ENCODE peak calls at places on chromosomes 4 and X, in seven cellular contexts. V is body of pancreas, D is NB4, O is uterus, A is GM12891, S is IMR-90, R is heart left ventricle. X is an unnamed sample.

GRCh38 chr4:65893957-65894755 is 223.9 kb upstream of the EPHA5 start:
- DNase-seq in D (no peak), O (no peak), A (no peak), R (no peak), S (no peak), V (no peak), X (no peak)

GRCh38 chr4:126123933-126124332 is 809.2 kb downstream of the FAT4 start:
- DNase-seq in O (no peak), D (no peak), V (no peak), S (peak), R (no peak), A (no peak), X (no peak)

GRCh38 chr4:128582319-128582948 is 227.1 kb upstream of the JADE1 start:
- DNase-seq in O (no peak), S (peak), R (no peak), V (no peak), D (no peak), A (no peak), X (peak)

GRCh38 chr4:75898533-75898932 is 3.7 kb downstream of the PPEF2 start:
- DNase-seq in D (no peak), R (no peak), S (no peak), V (no peak), A (no peak), O (no peak), X (no peak)

GRCh38 chr4:2249526-2249991 is 7.6 kb upstream of the HAUS3 start:
- DNase-seq in A (peak), S (no peak), R (no peak), O (no peak), D (no peak), V (no peak), X (no peak)

GRCh38 chrX:132092439-132093065 is 35.3 kb downstream of the FRMD7 start:
- DNase-seq in O (peak), D (peak), A (peak), V (peak), S (peak), R (peak), X (peak)

GRCh38 chr4:112147697-112148096 is 2.4 kb downstream of the FAM241A start:
- DNase-seq in A (no peak), S (no peak), V (no peak), O (no peak), R (peak), D (no peak), X (peak)

GRCh38 chr4:151599876-151600275 is 160.9 kb downstream of the GATB start:
- DNase-seq in A (no peak), O (no peak), R (no peak), D (no peak), S (peak), V (no peak), X (no peak)

GRCh38 chrX:30246769-30247489 is at the start of gene MAGEB1:
- DNase-seq in S (no peak), R (no peak), A (no peak), D (no peak), V (no peak), O (no peak), X (no peak)

GRCh38 chrX:83916525-83916924 is 55.6 kb downstream of the CYLC1 start:
- DNase-seq in D (peak), S (peak), V (no peak), A (no peak), O (no peak), R (no peak), X (no peak)

DNA sequence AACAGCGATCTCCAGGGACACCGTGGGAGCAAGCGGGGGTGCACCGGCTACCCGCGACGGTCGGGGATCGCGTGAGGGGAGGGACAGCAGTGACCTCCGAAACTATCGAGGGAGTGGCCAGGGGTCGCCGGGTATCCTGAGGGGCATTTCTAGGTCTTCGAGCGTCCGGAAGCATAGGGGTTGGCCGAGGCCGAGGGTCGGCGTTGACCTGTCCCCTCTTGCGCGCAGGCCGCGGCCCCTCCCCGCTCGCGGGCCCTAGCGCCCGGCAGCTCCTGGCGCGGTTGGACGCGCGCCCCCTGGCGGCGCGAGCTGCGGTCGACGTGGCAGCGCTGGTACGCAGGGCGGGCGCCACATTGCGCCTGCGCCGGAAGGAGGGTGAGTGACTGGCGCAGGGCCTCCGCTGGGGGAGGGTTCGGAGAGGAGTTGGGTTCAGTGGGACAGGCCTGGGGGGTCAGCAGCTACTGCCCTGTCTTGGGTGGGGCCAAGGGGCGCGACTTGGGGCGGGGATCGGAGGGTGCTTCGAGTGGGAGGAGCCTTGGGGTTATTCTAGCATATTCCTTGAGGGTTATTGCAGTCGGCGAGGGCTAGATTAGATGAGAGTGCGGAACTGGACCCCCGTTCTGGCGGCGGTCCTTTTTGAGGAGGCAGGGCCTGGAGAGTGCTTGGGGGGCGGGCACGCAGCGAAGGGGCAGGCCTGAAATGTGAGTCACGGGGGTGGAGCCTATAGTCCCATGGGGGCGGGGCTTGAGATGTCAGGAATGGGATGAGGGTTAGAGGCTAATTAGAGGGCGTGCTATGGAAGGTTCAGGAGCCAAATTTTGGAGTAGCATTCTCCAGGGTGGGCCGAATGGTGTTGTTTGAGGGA is 1.2 kb downstream of the MAGIX start:
- DNase-seq in V (peak), O (peak), S (peak), R (peak), A (peak), D (peak), X (peak)
- TF ChIP-seq POLR2A in V (peak), O (peak), S (no peak), R (peak), A (no peak), D (peak), X (peak)

GRCh38 chr4:10082047-10082446 is 34.6 kb downstream of the WDR1 start:
- DNase-seq in V (no peak), D (no peak), A (peak), R (peak), S (no peak), O (no peak), X (no peak)

GRCh38 chr4:10083861-10084641 is 32.5 kb downstream of the WDR1 start:
- DNase-seq in V (no peak), A (peak), S (no peak), R (peak), D (no peak), O (no peak), X (no peak)

GRCh38 chr4:10084651-10085320 is 31.8 kb downstream of the WDR1 start:
- DNase-seq in D (no peak), R (no peak), V (no peak), O (no peak), S (no peak), A (peak), X (no peak)

GRCh38 chr4:10082459-10083272 is 33.9 kb downstream of the WDR1 start:
- DNase-seq in A (peak), R (peak), D (no peak), V (no peak), O (no peak), S (no peak), X (no peak)

DNA sequence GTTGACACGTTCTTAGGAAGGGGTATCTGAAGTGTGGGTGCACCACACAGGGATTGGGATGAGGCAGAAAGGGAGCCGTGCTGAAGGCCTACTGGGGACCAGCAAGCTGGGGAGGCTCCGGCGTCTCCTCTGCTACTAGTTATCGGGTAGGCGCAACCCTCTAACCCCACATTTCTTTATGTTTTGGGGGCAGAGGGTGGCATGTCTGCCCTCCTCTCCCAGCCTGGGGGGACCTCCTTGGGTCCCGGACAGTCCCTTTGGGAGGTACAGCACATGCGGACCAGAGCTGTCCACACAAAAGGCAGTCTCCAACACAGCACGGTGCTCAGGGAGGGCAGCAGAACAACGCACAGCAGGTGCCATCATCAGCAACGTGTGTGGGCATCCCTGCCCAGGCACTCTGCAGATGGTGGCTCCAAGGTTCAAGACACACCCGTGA is 33.2 kb downstream of the WDR1 start:
- DNase-seq in O (no peak), S (no peak), D (no peak), A (peak), V (no peak), R (peak), X (no peak)
- TF ChIP-seq POLR2A in O (no peak), S (no peak), D (no peak), A (no peak), V (no peak), R (no peak), X (no peak)

DNA sequence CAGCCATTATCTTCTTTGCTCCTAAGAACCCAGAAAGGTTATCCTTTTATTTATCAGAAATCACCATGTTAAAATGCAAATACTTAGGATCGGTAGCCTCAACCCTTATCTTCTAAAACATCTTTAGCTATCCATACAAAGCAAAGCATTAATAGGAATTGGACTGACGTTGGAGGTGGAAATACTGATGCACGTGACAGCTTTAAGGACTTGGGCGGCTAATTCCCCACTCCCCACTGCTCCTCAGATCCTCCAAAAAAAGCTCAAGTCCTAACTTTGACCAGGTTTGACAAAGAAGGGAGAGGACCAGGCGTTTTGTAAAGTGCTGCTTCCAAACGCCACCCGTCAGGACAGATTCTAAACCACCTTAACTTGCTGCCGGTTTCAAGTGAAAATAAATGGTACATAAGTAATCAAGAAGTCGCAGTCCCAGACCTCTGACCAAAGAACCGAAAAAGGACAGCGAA is 496 bp upstream of the SPCS3 start:
- DNase-seq in A (no peak), D (no peak), S (no peak), R (no peak), O (no peak), V (no peak), X (no peak)
- TF ChIP-seq POLR2A in A (no peak), D (no peak), S (no peak), R (no peak), O (no peak), V (no peak), X (no peak)

GRCh38 chrX:10103023-10103422 is 53.8 kb upstream of the CLCN4 start:
- DNase-seq in S (peak), O (no peak), V (no peak), A (no peak), D (no peak), R (no peak), X (no peak)
- TF ChIP-seq POLR2A in S (no peak), O (no peak), V (no peak), A (no peak), D (no peak), R (no peak), X (no peak)

DNA sequence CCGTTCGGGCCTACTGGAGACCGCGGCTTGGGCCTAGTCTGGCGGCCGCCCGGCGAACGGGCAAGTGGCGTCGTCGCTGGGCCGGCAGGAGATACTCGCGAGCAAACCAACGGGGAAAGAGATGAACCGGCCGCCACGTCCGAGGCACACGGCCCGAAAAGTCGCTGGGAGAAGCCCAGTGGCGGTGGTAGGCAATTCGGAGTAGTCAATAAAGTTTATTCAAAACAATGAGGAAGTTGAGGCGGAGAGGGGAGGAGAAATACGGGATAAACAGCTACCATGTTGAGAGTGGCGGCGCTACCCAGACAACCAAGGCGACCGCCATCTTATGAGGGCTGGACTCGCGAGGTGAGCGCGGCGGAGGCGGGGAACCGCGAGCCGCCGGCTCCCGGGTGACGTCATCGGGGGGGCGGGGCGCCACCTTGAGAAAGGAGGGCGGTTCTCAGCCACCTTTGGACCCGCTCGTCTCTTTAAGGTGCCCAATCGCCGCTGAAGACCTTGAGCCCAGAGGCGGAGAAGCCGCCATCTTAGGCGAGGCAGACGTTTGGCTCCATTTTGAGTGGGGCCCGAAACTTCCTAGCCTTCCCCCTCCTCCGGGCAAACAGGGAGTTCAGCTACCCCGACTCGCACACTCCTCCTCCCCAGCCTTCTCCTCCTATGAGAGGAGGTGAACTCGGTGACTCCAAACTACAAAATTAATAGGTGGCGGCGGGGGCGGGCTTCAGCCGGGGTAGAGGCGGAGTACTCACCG is at the start of gene PHF8:
- DNase-seq in S (peak), D (peak), A (peak), R (peak), V (peak), O (peak), X (peak)
- TF ChIP-seq POLR2A in S (peak), D (peak), A (no peak), R (no peak), V (no peak), O (peak), X (peak)

DNA sequence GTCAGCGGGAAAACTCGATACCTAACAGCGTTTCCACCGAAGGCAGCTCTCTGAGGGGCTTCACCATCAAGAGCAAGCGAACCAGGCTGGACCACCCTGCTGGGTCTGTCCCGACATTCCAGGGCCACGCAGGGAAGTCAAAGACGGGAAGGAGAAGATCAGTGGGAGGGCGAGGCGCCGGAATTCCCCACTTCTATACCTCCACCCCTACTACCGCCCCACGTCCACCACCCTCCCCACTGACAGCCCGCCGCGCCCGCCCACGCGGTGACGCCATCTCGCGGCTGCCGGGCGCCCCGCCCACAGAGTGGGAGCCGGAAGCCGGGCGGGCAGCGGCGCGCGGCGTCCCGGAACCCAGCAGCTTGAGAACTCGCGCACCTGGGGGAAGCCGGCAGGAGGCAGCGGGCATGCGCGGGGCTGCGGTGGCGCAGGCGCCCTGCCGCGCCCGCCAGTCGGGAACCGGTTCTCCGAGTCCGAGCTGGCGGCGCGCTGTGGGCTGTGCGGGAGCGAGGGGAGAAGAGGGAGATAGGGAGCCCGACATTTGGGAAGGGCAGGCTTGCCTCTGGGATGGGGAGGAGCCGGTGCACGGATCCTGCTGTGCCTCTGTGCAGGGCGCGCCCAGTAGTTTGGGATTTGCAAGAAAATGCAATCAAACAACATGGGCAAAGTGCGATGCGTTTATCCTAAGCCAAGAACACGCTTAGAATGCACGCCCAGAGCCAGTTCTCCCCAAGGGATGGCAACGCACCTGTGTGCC is 3.2 kb upstream of the STIM2 start:
- DNase-seq in O (peak), S (peak), R (peak), A (peak), D (peak), V (peak), X (peak)
- TF ChIP-seq POLR2A in O (peak), S (no peak), R (peak), A (peak), D (peak), V (peak), X (peak)

GRCh38 chr4:94364527-94364926 is 21.9 kb upstream of the HPGDS start:
- DNase-seq in V (no peak), O (no peak), R (no peak), D (no peak), S (no peak), A (no peak), X (no peak)

GRCh38 chr4:94358101-94358500 is 15.5 kb upstream of the HPGDS start:
- DNase-seq in A (no peak), R (no peak), V (no peak), D (no peak), S (no peak), O (no peak), X (no peak)

GRCh38 chr4:94368459-94368858 is 25.8 kb upstream of the HPGDS start:
- DNase-seq in O (no peak), D (no peak), R (no peak), S (no peak), V (no peak), A (no peak), X (no peak)

GRCh38 chr4:94365304-94365703 is 22.7 kb upstream of the HPGDS start:
- DNase-seq in V (no peak), D (no peak), O (no peak), S (peak), A (no peak), R (no peak), X (no peak)

DNA sequence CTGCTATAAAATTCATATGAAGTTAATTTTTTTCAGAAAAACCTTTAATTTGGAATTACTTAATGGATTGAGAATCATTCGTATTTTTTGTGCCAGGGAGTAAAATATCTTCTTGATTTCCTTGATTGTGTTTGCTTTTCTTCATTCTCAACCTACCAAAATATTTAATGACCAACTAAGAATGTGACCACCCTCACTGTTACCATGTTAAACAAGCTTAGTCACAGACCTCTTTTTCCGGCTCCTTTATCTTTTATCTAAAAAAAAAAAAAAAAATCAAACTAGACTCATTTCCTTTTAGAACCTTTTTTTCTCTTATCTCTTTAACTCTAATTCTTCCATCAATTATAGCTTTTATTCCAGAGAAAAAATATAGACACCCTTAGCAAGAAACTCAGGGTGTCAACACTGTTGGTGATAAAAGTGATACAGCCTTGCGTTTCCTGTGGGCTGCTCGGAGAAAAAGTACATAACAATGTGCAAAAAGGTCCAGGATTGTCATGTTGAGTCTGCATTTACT is 20.6 kb upstream of the HPGDS start:
- DNase-seq in A (no peak), V (no peak), R (no peak), O (no peak), D (no peak), S (no peak), X (no peak)
- TF ChIP-seq POLR2A in A (no peak), V (no peak), R (no peak), O (no peak), D (no peak), S (no peak), X (no peak)

GRCh38 chr4:168831919-168832745 is 177.9 kb downstream of the CBR4 start:
- DNase-seq in A (peak), R (peak), D (peak), S (peak), O (peak), V (peak), X (peak)
- TF ChIP-seq POLR2A in A (no peak), R (peak), D (no peak), S (peak), O (peak), V (peak), X (no peak)